ENCODE peak calls at places on chromosome 10, in four cellular contexts. One of them, this sample, is unnamed.

GRCh38 chr10:50552771-50553535 is 70.8 kb downstream of the SGMS1 start:
- DNase-seq in NB4: peak; percentile 28
- DNase-seq in NCI-H1694 treated with DMSO at 0.1 percent for 48 hours: no peak
- DNase-seq in fibroblast of lung: peak; percentile 53
- DNase-seq in this sample: peak; percentile 68

GRCh38 chr10:71424496-71425194 is 27.9 kb downstream of the CDH23 start:
- DNase-seq in NB4: no peak
- DNase-seq in fibroblast of lung: no peak
- DNase-seq in NCI-H1694 treated with DMSO at 0.1 percent for 48 hours: no peak
- DNase-seq in this sample: no peak

GRCh38 chr10:102268333-102268999 is 23.1 kb downstream of the GBF1 start:
- DNase-seq in NB4: no peak
- DNase-seq in fibroblast of lung: peak; percentile 57
- DNase-seq in NCI-H1694 treated with DMSO at 0.1 percent for 48 hours: no peak
- DNase-seq in this sample: no peak

GRCh38 chr10:4688620-4689019 is 137.4 kb upstream of the AKR1E2 start:
- DNase-seq in NB4: no peak
- DNase-seq in fibroblast of lung: no peak
- DNase-seq in NCI-H1694 treated with DMSO at 0.1 percent for 48 hours: no peak
- DNase-seq in this sample: no peak

GRCh38 chr10:79104264-79104954 is 35.6 kb downstream of the ZMIZ1 start:
- DNase-seq in NB4: no peak
- DNase-seq in fibroblast of lung: peak; percentile 79
- DNase-seq in NCI-H1694 treated with DMSO at 0.1 percent for 48 hours: peak; percentile 11
- DNase-seq in this sample: peak; percentile 27

GRCh38 chr10:123518765-123519164 is 147.4 kb upstream of the GPR26 start:
- DNase-seq in fibroblast of lung: no peak
- DNase-seq in NCI-H1694 treated with DMSO at 0.1 percent for 48 hours: no peak
- DNase-seq in NB4: no peak
- DNase-seq in this sample: no peak

GRCh38 chr10:4670737-4671136 is 155.3 kb upstream of the AKR1E2 start:
- DNase-seq in fibroblast of lung: peak; percentile 92
- DNase-seq in NCI-H1694 treated with DMSO at 0.1 percent for 48 hours: no peak
- DNase-seq in NB4: no peak
- DNase-seq in this sample: no peak

GRCh38 chr10:71767420-71768035 is 5.8 kb downstream of the VSIR start:
- DNase-seq in NB4: no peak
- DNase-seq in fibroblast of lung: peak; percentile 42
- DNase-seq in NCI-H1694 treated with DMSO at 0.1 percent for 48 hours: no peak
- DNase-seq in this sample: no peak

GRCh38 chr10:30527623-30528426 is 93.8 kb downstream of the MAP3K8 start:
- DNase-seq in NB4: no peak
- DNase-seq in fibroblast of lung: no peak
- DNase-seq in NCI-H1694 treated with DMSO at 0.1 percent for 48 hours: no peak
- DNase-seq in this sample: peak; percentile 62

GRCh38 chr10:20552382-20552781 is 344.7 kb downstream of the NEBL start:
- DNase-seq in NCI-H1694 treated with DMSO at 0.1 percent for 48 hours: no peak
- DNase-seq in fibroblast of lung: peak; percentile 20
- DNase-seq in NB4: no peak
- DNase-seq in this sample: peak; percentile 11

GRCh38 chr10:80554050-80554449 is 16.3 kb downstream of the SH2D4B start:
- DNase-seq in NCI-H1694 treated with DMSO at 0.1 percent for 48 hours: no peak
- DNase-seq in NB4: no peak
- DNase-seq in fibroblast of lung: no peak
- DNase-seq in this sample: no peak

GRCh38 chr10:1057106-1057657 is 997 bp downstream of the WDR37 start:
- DNase-seq in fibroblast of lung: no peak
- DNase-seq in NCI-H1694 treated with DMSO at 0.1 percent for 48 hours: no peak
- DNase-seq in NB4: peak; percentile 65
- DNase-seq in this sample: no peak

GRCh38 chr10:89563861-89564478 is 28.6 kb upstream of the SLC16A12 start:
- DNase-seq in NB4: peak; percentile 56
- DNase-seq in NCI-H1694 treated with DMSO at 0.1 percent for 48 hours: peak; percentile 45
- DNase-seq in fibroblast of lung: peak; percentile 31
- DNase-seq in this sample: peak; percentile 54

GRCh38 chr10:107103174-107104025 is 61.1 kb downstream of the SORCS1 start:
- DNase-seq in NCI-H1694 treated with DMSO at 0.1 percent for 48 hours: no peak
- DNase-seq in fibroblast of lung: no peak
- DNase-seq in NB4: no peak
- DNase-seq in this sample: no peak

GRCh38 chr10:121368347-121369025 is 229.8 kb downstream of the FGFR2 start:
- DNase-seq in NB4: no peak
- DNase-seq in fibroblast of lung: no peak
- DNase-seq in NCI-H1694 treated with DMSO at 0.1 percent for 48 hours: no peak
- DNase-seq in this sample: no peak

GRCh38 chr10:99682752-99683151 is 23.4 kb downstream of the ENTPD7 start:
- DNase-seq in fibroblast of lung: peak; percentile 28
- DNase-seq in NB4: peak; percentile 9
- DNase-seq in NCI-H1694 treated with DMSO at 0.1 percent for 48 hours: no peak
- DNase-seq in this sample: no peak

GRCh38 chr10:69716711-69717560 is 84.8 kb upstream of the COL13A1 start:
- DNase-seq in fibroblast of lung: peak; percentile 14
- DNase-seq in NB4: peak; percentile 57
- DNase-seq in NCI-H1694 treated with DMSO at 0.1 percent for 48 hours: peak; percentile 35
- DNase-seq in this sample: peak; percentile 18

GRCh38 chr10:130300608-130301025 is 164.4 kb downstream of the GLRX3 start:
- DNase-seq in fibroblast of lung: no peak
- DNase-seq in NCI-H1694 treated with DMSO at 0.1 percent for 48 hours: no peak
- DNase-seq in NB4: peak; percentile 82
- DNase-seq in this sample: no peak

GRCh38 chr10:102269017-102269416 is 23.7 kb downstream of the GBF1 start:
- DNase-seq in NCI-H1694 treated with DMSO at 0.1 percent for 48 hours: no peak
- DNase-seq in NB4: peak; percentile 32
- DNase-seq in fibroblast of lung: no peak
- DNase-seq in this sample: no peak

GRCh38 chr10:127498081-127498480 is 51.0 kb upstream of the NPS start:
- DNase-seq in NCI-H1694 treated with DMSO at 0.1 percent for 48 hours: no peak
- DNase-seq in NB4: no peak
- DNase-seq in fibroblast of lung: no peak
- DNase-seq in this sample: no peak

GRCh38 chr10:70552585-70552984 is 50.0 kb downstream of the PRF1 start:
- DNase-seq in NCI-H1694 treated with DMSO at 0.1 percent for 48 hours: no peak
- DNase-seq in NB4: no peak
- DNase-seq in fibroblast of lung: no peak
- DNase-seq in this sample: no peak

GRCh38 chr10:28097633-28098032 is 98.8 kb upstream of the ODAD2 start:
- DNase-seq in NB4: no peak
- DNase-seq in NCI-H1694 treated with DMSO at 0.1 percent for 48 hours: no peak
- DNase-seq in fibroblast of lung: no peak
- DNase-seq in this sample: no peak

GRCh38 chr10:79387974-79388850 is 40.9 kb downstream of the PPIF start:
- DNase-seq in fibroblast of lung: no peak
- DNase-seq in NCI-H1694 treated with DMSO at 0.1 percent for 48 hours: peak; percentile 14
- DNase-seq in NB4: no peak
- DNase-seq in this sample: no peak

GRCh38 chr10:116521424-116522305 is 24.1 kb upstream of the PNLIP start:
- DNase-seq in NCI-H1694 treated with DMSO at 0.1 percent for 48 hours: no peak
- DNase-seq in fibroblast of lung: peak; percentile 27
- DNase-seq in NB4: peak; percentile 40
- DNase-seq in this sample: no peak

GRCh38 chr10:86306628-86307278 is 59.8 kb downstream of the GRID1 start:
- DNase-seq in NCI-H1694 treated with DMSO at 0.1 percent for 48 hours: no peak
- DNase-seq in NB4: peak; percentile 43
- DNase-seq in fibroblast of lung: peak; percentile 10
- DNase-seq in this sample: no peak

GRCh38 chr10:102240467-102241036 is 760 bp downstream of the PITX3 start:
- DNase-seq in fibroblast of lung: no peak
- DNase-seq in NCI-H1694 treated with DMSO at 0.1 percent for 48 hours: no peak
- DNase-seq in NB4: no peak
- DNase-seq in this sample: no peak

GRCh38 chr10:69647819-69648218 is 17.8 kb downstream of the FAM241B start:
- DNase-seq in fibroblast of lung: no peak
- DNase-seq in NCI-H1694 treated with DMSO at 0.1 percent for 48 hours: no peak
- DNase-seq in NB4: no peak
- DNase-seq in this sample: no peak

This sample was measured in immature natural killer cell.